ENCODE peak calls at places on chromosome 11, in four cellular contexts. U, G, V and E are unnamed samples.

GRCh38 chr11:43358308-43358669 is 431 bp upstream of the TTC17 start:
- DNase-seq in U (peak), G (no peak), V (no peak), E (peak)

GRCh38 chr11:114984611-114985163 is 306.4 kb downstream of the NXPE2 start:
- DNase-seq in U (no peak), G (no peak), V (no peak), E (no peak)

GRCh38 chr11:898160-898517 is 12.5 kb downstream of the CHID1 start:
- DNase-seq in U (no peak), G (peak), V (peak), E (peak)

GRCh38 chr11:36282926-36283325 is 6.3 kb downstream of the COMMD9 start:
- DNase-seq in U (no peak), G (no peak), V (no peak), E (no peak)

GRCh38 chr11:76298255-76298654 is 82.7 kb downstream of the THAP12 start:
- DNase-seq in U (no peak), G (no peak), V (peak), E (no peak)

GRCh38 chr11:76243157-76243556 is 36.9 kb upstream of the WNT11 start:
- DNase-seq in U (no peak), G (no peak), V (peak), E (peak)

GRCh38 chr11:88543902-88544655 is 206.5 kb upstream of the CTSC start:
- DNase-seq in U (peak), G (peak), V (peak), E (peak)

GRCh38 chr11:117284053-117284452 is 7.1 kb upstream of the BACE1-AS start:
- DNase-seq in U (no peak), G (no peak), V (no peak), E (no peak)

GRCh38 chr11:60932605-60933346 is 8.5 kb downstream of the TMEM132A start:
- DNase-seq in U (no peak), G (no peak), V (peak), E (no peak)

GRCh38 chr11:102733232-102733875 is 8.6 kb upstream of the MMP8 start:
- DNase-seq in U (peak), G (peak), V (peak), E (peak)

GRCh38 chr11:107621090-107621489 is 30.1 kb downstream of the ELMOD1 start:
- DNase-seq in U (no peak), G (no peak), V (no peak), E (no peak)

GRCh38 chr11:433641-434040 is 8.2 kb downstream of the ANO9 start:
- DNase-seq in U (no peak), G (no peak), V (no peak), E (no peak)

GRCh38 chr11:47980093-47980906 is at the start of gene PTPRJ:
- DNase-seq in U (no peak), G (peak), V (peak), E (peak)

GRCh38 chr11:9914064-9914463 is 250.2 kb downstream of the SWAP70 start:
- DNase-seq in U (no peak), G (no peak), V (no peak), E (no peak)

GRCh38 chr11:100586346-100587101 is 100.6 kb upstream of the ARHGAP42 start:
- DNase-seq in U (no peak), G (no peak), V (no peak), E (no peak)

DNA sequence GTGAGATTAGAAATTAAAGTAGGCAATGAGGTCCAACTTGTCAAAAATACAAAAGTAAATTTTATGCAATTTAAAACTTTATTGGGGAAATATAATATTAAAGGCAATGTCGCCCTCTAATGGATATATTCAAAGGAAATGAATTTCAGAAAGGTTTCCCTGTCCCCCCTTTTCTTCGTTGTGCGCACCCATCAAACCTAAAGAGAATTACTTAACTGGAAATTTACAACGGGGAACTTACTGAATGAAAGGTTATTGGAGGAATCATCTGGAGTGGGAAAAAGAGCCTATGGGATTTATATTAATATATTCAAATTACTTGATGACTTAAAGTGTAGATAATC is 1.7 kb upstream of the ABTB2 start:
- DNase-seq in U (no peak), G (peak), V (peak), E (no peak)
- H3K4me3 ChIP-seq in U (no peak), G (peak), V (no peak), E (peak)

GRCh38 chr11:125164091-125164421 is 495 bp upstream of the PKNOX2 start:
- DNase-seq in U (no peak), G (no peak), V (no peak), E (no peak)
- H3K4me3 ChIP-seq in U (no peak), G (no peak), V (peak), E (peak)

DNA sequence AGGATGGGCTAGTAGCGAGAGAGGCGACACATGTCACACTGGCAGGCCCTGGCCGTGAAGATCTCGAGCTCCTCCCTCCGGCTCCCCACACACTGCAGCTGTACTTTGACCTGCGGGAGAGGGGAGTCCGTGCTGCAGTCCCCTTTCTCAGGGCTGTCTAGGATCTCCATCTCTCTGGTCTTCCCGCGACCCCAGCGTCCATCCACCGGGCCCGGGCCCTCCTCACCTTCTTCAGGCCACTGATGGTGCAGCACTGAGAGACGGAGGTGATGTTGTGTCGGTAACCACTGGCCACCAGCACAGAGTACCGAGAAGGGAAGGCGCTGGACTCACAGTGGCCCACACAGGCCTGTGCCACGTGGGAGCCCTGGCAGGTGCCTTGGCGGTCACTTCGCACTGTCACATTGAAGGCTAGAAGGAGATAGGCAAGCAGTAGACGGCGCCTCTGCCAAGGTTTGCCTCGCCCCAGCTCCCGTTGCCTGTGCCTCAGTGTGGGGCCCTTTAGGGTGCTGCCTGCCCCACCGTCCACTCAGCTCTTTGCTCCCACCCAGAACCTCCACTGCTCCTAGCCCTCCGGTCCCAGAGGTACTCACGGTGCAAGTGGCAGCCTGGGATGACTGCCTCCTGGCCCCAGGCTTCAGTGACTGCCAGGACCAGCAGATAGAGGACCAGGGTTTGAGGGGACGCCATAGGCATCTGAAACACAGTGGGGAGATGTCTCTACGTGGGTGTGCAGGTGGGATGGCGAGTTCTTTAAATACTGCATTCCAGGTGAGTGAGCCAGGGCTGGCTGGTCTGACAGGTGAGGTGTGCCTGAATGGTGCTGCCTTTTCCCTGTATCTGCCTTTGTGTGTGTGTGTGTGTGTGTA is 694 bp downstream of the GPHA2 start:
- DNase-seq in U (no peak), G (no peak), V (peak), E (peak)
- H3K4me3 ChIP-seq in U (no peak), G (no peak), V (no peak), E (no peak)

GRCh38 chr11:118635237-118635591 is 27.8 kb downstream of the PHLDB1 start:
- DNase-seq in U (no peak), G (no peak), V (no peak), E (no peak)
- H3K4me3 ChIP-seq in U (no peak), G (peak), V (peak), E (peak)

DNA sequence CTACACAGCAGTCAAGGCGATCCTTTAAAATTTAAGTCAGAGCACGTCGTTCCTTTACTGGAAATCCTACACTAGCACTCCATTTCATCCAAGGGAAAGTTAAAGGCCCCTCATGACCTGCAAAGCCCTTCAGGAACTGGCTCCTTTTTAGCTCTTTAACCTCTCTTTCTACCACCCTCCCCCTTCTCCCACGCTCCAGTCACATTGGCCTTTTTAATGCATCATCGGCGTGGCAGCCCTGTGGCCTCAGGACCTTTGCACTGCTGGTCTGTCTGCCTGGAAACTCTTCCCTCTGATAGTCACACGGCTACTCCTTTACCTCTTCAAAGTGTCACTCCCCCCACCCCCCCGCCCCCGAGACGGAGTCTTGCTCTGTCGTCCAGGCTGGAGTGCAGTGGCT is 1.2 kb upstream of the PTPN5 start:
- DNase-seq in U (no peak), G (no peak), V (no peak), E (no peak)
- H3K4me3 ChIP-seq in U (no peak), G (no peak), V (peak), E (peak)

DNA sequence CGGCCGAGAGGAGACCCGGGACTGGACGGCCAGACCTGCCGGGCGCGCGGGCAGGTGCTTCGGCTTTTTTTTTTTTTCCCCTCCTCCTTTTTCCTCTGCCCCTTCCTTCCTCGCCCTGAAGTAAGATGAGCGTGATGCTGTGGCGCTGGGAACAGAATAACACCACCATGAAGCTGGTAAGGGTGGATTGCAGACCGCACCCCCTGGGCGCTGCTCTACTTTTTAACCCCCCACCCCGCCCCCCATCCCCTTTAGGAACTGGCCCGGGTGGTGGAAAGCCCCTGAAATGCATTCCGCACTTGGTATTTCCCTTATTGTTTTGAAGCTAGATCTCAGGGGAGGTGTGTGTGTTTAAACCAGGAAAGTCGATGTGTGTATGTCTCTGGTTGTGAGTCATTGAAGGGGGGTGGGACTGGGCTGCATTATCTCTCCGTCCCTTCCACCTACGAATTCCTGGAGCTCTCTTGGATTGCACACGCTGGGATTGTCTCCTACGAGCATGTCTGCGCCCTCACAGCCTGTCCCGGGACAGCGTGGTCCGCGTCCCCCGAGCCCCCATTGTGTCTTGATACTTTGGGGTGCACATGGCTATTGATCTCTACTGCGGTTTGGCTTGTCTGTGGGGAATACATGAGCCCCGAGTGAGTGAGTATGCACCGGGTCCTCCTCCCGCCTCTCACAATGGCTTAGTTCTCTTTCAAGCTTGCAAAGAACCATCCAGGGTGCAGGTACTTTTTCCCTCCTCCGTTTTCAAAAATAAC is 64.9 kb downstream of the NAV2 start:
- DNase-seq in U (peak), G (no peak), V (peak), E (peak)
- H3K4me3 ChIP-seq in U (no peak), G (no peak), V (peak), E (peak)

DNA sequence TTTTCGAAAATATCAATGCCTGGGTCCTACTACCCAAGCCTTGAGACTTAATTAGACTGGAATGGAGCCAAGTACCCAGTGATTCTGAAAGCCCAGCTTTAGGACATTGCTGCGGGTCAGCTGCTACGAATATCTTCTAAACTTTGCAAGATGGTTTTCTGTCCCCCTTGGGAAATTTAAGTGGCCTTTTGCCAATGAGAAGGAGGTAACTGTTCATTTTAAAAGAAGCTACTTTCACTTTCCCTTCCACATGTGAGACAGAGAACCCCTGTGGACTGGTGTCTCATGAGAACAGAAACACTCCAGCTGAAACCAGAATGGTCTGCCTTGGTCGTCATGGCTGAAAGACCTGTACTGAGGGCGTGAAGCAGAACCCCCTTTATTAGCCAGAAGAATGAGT is 74.9 kb downstream of the SC5D start:
- DNase-seq in U (no peak), G (no peak), V (no peak), E (no peak)
- H3K4me3 ChIP-seq in U (no peak), G (no peak), V (no peak), E (no peak)

GRCh38 chr11:62540804-62541671 is 5.6 kb downstream of the AHNAK start:
- DNase-seq in U (peak), G (no peak), V (no peak), E (no peak)

GRCh38 chr11:62542111-62542745 is 4.4 kb downstream of the AHNAK start:
- DNase-seq in U (no peak), G (no peak), V (no peak), E (no peak)

GRCh38 chr11:62536301-62536957 is 10.2 kb downstream of the AHNAK start:
- DNase-seq in U (no peak), G (no peak), V (peak), E (peak)

GRCh38 chr11:62538470-62539237 is 8.0 kb downstream of the AHNAK start:
- DNase-seq in U (no peak), G (no peak), V (no peak), E (no peak)

GRCh38 chr11:62539238-62539925 is 7.2 kb downstream of the AHNAK start:
- DNase-seq in U (peak), G (peak), V (peak), E (no peak)
- H3K4me3 ChIP-seq in U (peak), G (no peak), V (no peak), E (no peak)

GRCh38 chr11:112780351-112781043 is 180.7 kb upstream of the NCAM1 start:
- DNase-seq in U (peak), G (no peak), V (peak), E (no peak)

GRCh38 chr11:112773256-112773655 is 188.0 kb upstream of the NCAM1 start:
- DNase-seq in U (no peak), G (no peak), V (no peak), E (no peak)

GRCh38 chr11:112771847-112772246 is 189.4 kb upstream of the NCAM1 start:
- DNase-seq in U (no peak), G (no peak), V (no peak), E (no peak)

GRCh38 chr11:112778091-112778889 is 182.9 kb upstream of the NCAM1 start:
- DNase-seq in U (no peak), G (no peak), V (peak), E (no peak)

GRCh38 chr11:112776834-112777793 is 184.1 kb upstream of the NCAM1 start:
- DNase-seq in U (no peak), G (peak), V (peak), E (no peak)
- H3K4me3 ChIP-seq in U (no peak), G (no peak), V (no peak), E (no peak)